ENCODE peak calls at places on chromosome 1, in seven cellular contexts. One of them, this sample, is unnamed.

GRCh38 chr1:176225911-176226310 is 18.8 kb upstream of the COP1 start:
- DNase-seq in astrocyte of the spinal cord: no peak
- DNase-seq in epithelial cell of esophagus: no peak
- DNase-seq in PC-3: no peak
- DNase-seq in HCT116: no peak
- DNase-seq in right atrium auricular region: no peak
- DNase-seq in IMR-90: no peak
- DNase-seq in this sample: no peak

GRCh38 chr1:26283226-26283853 is 3.5 kb downstream of the SH3BGRL3 start:
- DNase-seq in astrocyte of the spinal cord: no peak
- DNase-seq in epithelial cell of esophagus: no peak
- DNase-seq in PC-3: no peak
- DNase-seq in HCT116: no peak
- DNase-seq in right atrium auricular region: no peak
- DNase-seq in IMR-90: no peak
- DNase-seq in this sample: no peak

GRCh38 chr1:1132928-1133750 is 17.2 kb upstream of the C1orf159 start:
- DNase-seq in astrocyte of the spinal cord: peak
- DNase-seq in epithelial cell of esophagus: no peak
- DNase-seq in PC-3: no peak
- DNase-seq in HCT116: no peak
- DNase-seq in right atrium auricular region: no peak
- DNase-seq in IMR-90: peak
- DNase-seq in this sample: no peak

GRCh38 chr1:15802234-15802965 is 5.0 kb downstream of the UQCRHL start:
- DNase-seq in astrocyte of the spinal cord: peak
- DNase-seq in epithelial cell of esophagus: no peak
- DNase-seq in PC-3: peak
- DNase-seq in HCT116: no peak
- DNase-seq in right atrium auricular region: no peak
- DNase-seq in IMR-90: peak
- DNase-seq in this sample: no peak

GRCh38 chr1:47172782-47173181 is 17.1 kb downstream of the PDZK1IP1 start:
- DNase-seq in astrocyte of the spinal cord: no peak
- DNase-seq in epithelial cell of esophagus: no peak
- DNase-seq in PC-3: no peak
- DNase-seq in HCT116: no peak
- DNase-seq in right atrium auricular region: no peak
- DNase-seq in IMR-90: no peak
- DNase-seq in this sample: no peak

GRCh38 chr1:29465755-29466154 is 229.4 kb downstream of the PTPRU start:
- DNase-seq in astrocyte of the spinal cord: peak
- DNase-seq in epithelial cell of esophagus: peak
- DNase-seq in PC-3: peak
- DNase-seq in HCT116: no peak
- DNase-seq in right atrium auricular region: no peak
- DNase-seq in IMR-90: peak
- DNase-seq in this sample: peak

GRCh38 chr1:53107570-53108322 is 34.7 kb downstream of the SLC1A7 start:
- DNase-seq in astrocyte of the spinal cord: peak
- DNase-seq in epithelial cell of esophagus: no peak
- DNase-seq in PC-3: peak
- DNase-seq in HCT116: no peak
- DNase-seq in right atrium auricular region: no peak
- DNase-seq in IMR-90: peak
- DNase-seq in this sample: peak

GRCh38 chr1:40780678-40781613 is 2.6 kb upstream of the KCNQ4 start:
- DNase-seq in astrocyte of the spinal cord: no peak
- DNase-seq in epithelial cell of esophagus: no peak
- DNase-seq in PC-3: no peak
- DNase-seq in HCT116: no peak
- DNase-seq in right atrium auricular region: no peak
- DNase-seq in IMR-90: peak
- DNase-seq in this sample: no peak

GRCh38 chr1:100353073-100353801 is 931 bp downstream of the CDC14A start:
- DNase-seq in astrocyte of the spinal cord: no peak
- DNase-seq in epithelial cell of esophagus: peak
- DNase-seq in PC-3: no peak
- DNase-seq in HCT116: no peak
- DNase-seq in right atrium auricular region: no peak
- DNase-seq in IMR-90: no peak
- DNase-seq in this sample: no peak

GRCh38 chr1:28437924-28438699 is 67.7 kb upstream of the RCC1 start:
- DNase-seq in astrocyte of the spinal cord: peak
- DNase-seq in epithelial cell of esophagus: peak
- DNase-seq in PC-3: peak
- DNase-seq in HCT116: peak
- DNase-seq in right atrium auricular region: peak
- DNase-seq in IMR-90: peak
- DNase-seq in this sample: no peak

GRCh38 chr1:32250893-32251716 is at the start of gene LCK:
- DNase-seq in astrocyte of the spinal cord: no peak
- DNase-seq in epithelial cell of esophagus: no peak
- DNase-seq in PC-3: no peak
- DNase-seq in HCT116: no peak
- DNase-seq in right atrium auricular region: no peak
- DNase-seq in IMR-90: no peak
- DNase-seq in this sample: peak

GRCh38 chr1:53480678-53481077 is 21.5 kb downstream of the DMRTB1 start:
- DNase-seq in astrocyte of the spinal cord: no peak
- DNase-seq in epithelial cell of esophagus: no peak
- DNase-seq in PC-3: no peak
- DNase-seq in HCT116: no peak
- DNase-seq in right atrium auricular region: no peak
- DNase-seq in IMR-90: no peak
- DNase-seq in this sample: no peak

GRCh38 chr1:236089046-236089773 is 24.3 kb upstream of the NID1 start:
- DNase-seq in astrocyte of the spinal cord: peak
- DNase-seq in epithelial cell of esophagus: peak
- DNase-seq in PC-3: peak
- DNase-seq in HCT116: no peak
- DNase-seq in right atrium auricular region: no peak
- DNase-seq in IMR-90: peak
- DNase-seq in this sample: no peak

GRCh38 chr1:234932506-234932905 is 196.1 kb downstream of the TOMM20 start:
- DNase-seq in astrocyte of the spinal cord: no peak
- DNase-seq in epithelial cell of esophagus: no peak
- DNase-seq in PC-3: no peak
- DNase-seq in HCT116: no peak
- DNase-seq in right atrium auricular region: no peak
- DNase-seq in IMR-90: no peak
- DNase-seq in this sample: no peak

GRCh38 chr1:234932106-234932505 is 196.5 kb downstream of the TOMM20 start:
- DNase-seq in astrocyte of the spinal cord: no peak
- DNase-seq in epithelial cell of esophagus: no peak
- DNase-seq in PC-3: no peak
- DNase-seq in HCT116: no peak
- DNase-seq in right atrium auricular region: no peak
- DNase-seq in IMR-90: no peak
- DNase-seq in this sample: no peak

GRCh38 chr1:234933031-234933430 is 195.6 kb downstream of the TOMM20 start:
- DNase-seq in astrocyte of the spinal cord: no peak
- DNase-seq in epithelial cell of esophagus: peak
- DNase-seq in PC-3: no peak
- DNase-seq in HCT116: no peak
- DNase-seq in right atrium auricular region: no peak
- DNase-seq in IMR-90: no peak
- DNase-seq in this sample: no peak

GRCh38 chr1:234934611-234935033 is 194.0 kb downstream of the TOMM20 start:
- DNase-seq in astrocyte of the spinal cord: peak
- DNase-seq in epithelial cell of esophagus: peak
- DNase-seq in PC-3: peak
- DNase-seq in HCT116: no peak
- DNase-seq in right atrium auricular region: no peak
- DNase-seq in IMR-90: peak
- DNase-seq in this sample: no peak

DNA sequence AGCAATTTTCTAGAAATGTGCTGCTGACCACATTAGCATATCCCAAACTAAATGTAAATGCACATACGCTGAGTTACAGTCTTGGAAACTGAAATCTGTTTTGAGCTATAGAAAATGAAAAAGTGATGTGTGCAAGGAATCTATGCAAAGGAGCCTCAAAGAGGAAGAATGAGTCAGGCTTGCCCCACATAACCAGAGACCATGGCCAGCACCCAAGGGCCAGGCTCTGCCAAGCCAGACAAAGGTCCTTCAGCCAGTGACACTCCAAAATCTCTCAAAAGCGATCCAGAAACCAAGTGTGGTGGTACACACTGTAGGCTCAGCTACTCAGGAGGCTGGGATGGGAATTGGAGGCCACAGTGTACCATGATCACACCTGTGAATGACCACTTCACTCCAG is 195.2 kb downstream of the TOMM20 start:
- DNase-seq in astrocyte of the spinal cord: peak
- DNase-seq in epithelial cell of esophagus: peak
- DNase-seq in PC-3: peak
- DNase-seq in HCT116: no peak
- DNase-seq in right atrium auricular region: peak
- DNase-seq in IMR-90: peak
- DNase-seq in this sample: no peak
- H3K4me3 ChIP-seq in astrocyte of the spinal cord: no peak
- H3K4me3 ChIP-seq in epithelial cell of esophagus: no peak
- H3K4me3 ChIP-seq in PC-3: no peak
- H3K4me3 ChIP-seq in HCT116: no peak
- H3K4me3 ChIP-seq in right atrium auricular region: no peak
- H3K4me3 ChIP-seq in IMR-90: no peak
- H3K4me3 ChIP-seq in this sample: no peak

GRCh38 chr1:111272081-111272480 is 18.6 kb upstream of the CHIA start:
- DNase-seq in astrocyte of the spinal cord: no peak
- DNase-seq in epithelial cell of esophagus: no peak
- DNase-seq in PC-3: no peak
- DNase-seq in HCT116: no peak
- DNase-seq in right atrium auricular region: no peak
- DNase-seq in IMR-90: no peak
- DNase-seq in this sample: no peak

GRCh38 chr1:111271464-111271801 is 19.2 kb upstream of the CHIA start:
- DNase-seq in astrocyte of the spinal cord: no peak
- DNase-seq in epithelial cell of esophagus: no peak
- DNase-seq in PC-3: no peak
- DNase-seq in HCT116: no peak
- DNase-seq in right atrium auricular region: no peak
- DNase-seq in IMR-90: no peak
- DNase-seq in this sample: no peak

GRCh38 chr1:111269820-111270406 is 20.7 kb upstream of the CHIA start:
- DNase-seq in astrocyte of the spinal cord: no peak
- DNase-seq in epithelial cell of esophagus: no peak
- DNase-seq in PC-3: no peak
- DNase-seq in HCT116: no peak
- DNase-seq in right atrium auricular region: no peak
- DNase-seq in IMR-90: no peak
- DNase-seq in this sample: no peak

GRCh38 chr1:111267801-111268508 is 22.7 kb upstream of the CHIA start:
- DNase-seq in astrocyte of the spinal cord: no peak
- DNase-seq in epithelial cell of esophagus: no peak
- DNase-seq in PC-3: no peak
- DNase-seq in HCT116: no peak
- DNase-seq in right atrium auricular region: no peak
- DNase-seq in IMR-90: no peak
- DNase-seq in this sample: no peak

DNA sequence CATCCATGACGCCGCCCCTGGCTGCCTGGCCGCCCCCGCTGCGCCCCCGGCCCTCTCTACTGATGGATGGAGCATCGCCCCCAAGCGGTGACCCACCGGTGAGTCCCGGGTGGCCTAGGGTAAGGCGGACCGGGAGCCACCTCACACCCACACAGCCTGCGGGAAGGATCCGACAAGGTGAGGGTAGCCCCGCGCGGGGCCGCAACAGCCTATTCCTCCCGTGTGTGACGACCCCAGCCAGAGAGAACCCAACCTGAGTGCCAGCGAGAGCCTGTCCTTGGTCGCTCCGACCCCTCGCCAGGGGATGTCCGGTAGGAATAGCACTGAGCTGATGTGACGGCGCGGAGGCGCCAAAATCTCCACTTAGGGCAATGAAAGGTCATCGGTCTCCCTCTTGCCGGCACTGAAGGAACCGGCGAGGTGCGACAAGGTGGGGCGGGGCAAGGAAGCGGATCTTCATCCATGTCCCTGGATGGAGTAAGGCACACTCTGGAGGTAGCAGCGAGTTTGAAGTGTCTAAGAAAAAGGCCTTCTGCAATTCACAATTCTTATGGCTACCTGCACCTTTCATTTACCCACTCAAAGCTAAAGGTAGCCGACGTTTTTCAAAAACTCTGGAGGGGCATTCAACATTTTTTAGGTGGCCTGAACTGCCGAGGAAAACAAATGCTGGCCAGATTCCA is 19.7 kb upstream of the CHIA start:
- DNase-seq in astrocyte of the spinal cord: no peak
- DNase-seq in epithelial cell of esophagus: no peak
- DNase-seq in PC-3: no peak
- DNase-seq in HCT116: no peak
- DNase-seq in right atrium auricular region: no peak
- DNase-seq in IMR-90: no peak
- DNase-seq in this sample: no peak
- H3K4me3 ChIP-seq in astrocyte of the spinal cord: no peak
- H3K4me3 ChIP-seq in epithelial cell of esophagus: no peak
- H3K4me3 ChIP-seq in PC-3: no peak
- H3K4me3 ChIP-seq in HCT116: no peak
- H3K4me3 ChIP-seq in right atrium auricular region: no peak
- H3K4me3 ChIP-seq in IMR-90: no peak
- H3K4me3 ChIP-seq in this sample: no peak

GRCh38 chr1:23620605-23621004 is 61.3 kb upstream of the ID3 start:
- DNase-seq in astrocyte of the spinal cord: no peak
- DNase-seq in epithelial cell of esophagus: no peak
- DNase-seq in PC-3: no peak
- DNase-seq in HCT116: no peak
- DNase-seq in right atrium auricular region: no peak
- DNase-seq in IMR-90: no peak
- DNase-seq in this sample: no peak
- H3K4me3 ChIP-seq in astrocyte of the spinal cord: no peak
- H3K4me3 ChIP-seq in epithelial cell of esophagus: no peak
- H3K4me3 ChIP-seq in PC-3: no peak
- H3K4me3 ChIP-seq in HCT116: no peak
- H3K4me3 ChIP-seq in right atrium auricular region: no peak
- H3K4me3 ChIP-seq in IMR-90: no peak
- H3K4me3 ChIP-seq in this sample: no peak

GRCh38 chr1:238468068-238468467 is 577.3 kb upstream of the ZP4 start:
- DNase-seq in astrocyte of the spinal cord: no peak
- DNase-seq in epithelial cell of esophagus: no peak
- DNase-seq in PC-3: no peak
- DNase-seq in HCT116: no peak
- DNase-seq in right atrium auricular region: no peak
- DNase-seq in IMR-90: peak
- DNase-seq in this sample: no peak

GRCh38 chr1:238466459-238466858 is 575.7 kb upstream of the ZP4 start:
- DNase-seq in astrocyte of the spinal cord: peak
- DNase-seq in epithelial cell of esophagus: no peak
- DNase-seq in PC-3: peak
- DNase-seq in HCT116: no peak
- DNase-seq in right atrium auricular region: no peak
- DNase-seq in IMR-90: peak
- DNase-seq in this sample: no peak

GRCh38 chr1:238474263-238474662 is 583.5 kb upstream of the ZP4 start:
- DNase-seq in astrocyte of the spinal cord: no peak
- DNase-seq in epithelial cell of esophagus: no peak
- DNase-seq in PC-3: no peak
- DNase-seq in HCT116: no peak
- DNase-seq in right atrium auricular region: no peak
- DNase-seq in IMR-90: no peak
- DNase-seq in this sample: no peak

GRCh38 chr1:238465449-238465848 is 574.7 kb upstream of the ZP4 start:
- DNase-seq in astrocyte of the spinal cord: peak
- DNase-seq in epithelial cell of esophagus: no peak
- DNase-seq in PC-3: no peak
- DNase-seq in HCT116: no peak
- DNase-seq in right atrium auricular region: no peak
- DNase-seq in IMR-90: peak
- DNase-seq in this sample: no peak

GRCh38 chr1:238469146-238469601 is 578.5 kb upstream of the ZP4 start:
- DNase-seq in astrocyte of the spinal cord: peak
- DNase-seq in epithelial cell of esophagus: peak
- DNase-seq in PC-3: no peak
- DNase-seq in HCT116: no peak
- DNase-seq in right atrium auricular region: no peak
- DNase-seq in IMR-90: peak
- DNase-seq in this sample: no peak
- H3K4me3 ChIP-seq in astrocyte of the spinal cord: peak
- H3K4me3 ChIP-seq in epithelial cell of esophagus: peak
- H3K4me3 ChIP-seq in PC-3: no peak
- H3K4me3 ChIP-seq in HCT116: no peak
- H3K4me3 ChIP-seq in right atrium auricular region: no peak
- H3K4me3 ChIP-seq in IMR-90: peak
- H3K4me3 ChIP-seq in this sample: no peak

This sample was measured in Jurkat, Clone E6-1.